ENCODE peak calls at places on chromosomes 11 and 22, in four cellular contexts. One of them, this sample, is unnamed.

GRCh38 chr11:30406978-30407762 is 84.3 kb downstream of the ARL14EP start:
- DNase-seq in KBM-7: no peak
- DNase-seq in SIG-M5: no peak
- DNase-seq in Right ventricle myocardium superior: peak; percentile 42
- DNase-seq in this sample: no peak

GRCh38 chr11:2305862-2306823 is 4.3 kb downstream of the TSPAN32 start:
- DNase-seq in KBM-7: no peak
- DNase-seq in SIG-M5: no peak
- DNase-seq in Right ventricle myocardium superior: peak; percentile 88
- DNase-seq in this sample: no peak

GRCh38 chr11:16028406-16028805 is 327.9 kb downstream of the SOX6 start:
- DNase-seq in KBM-7: no peak
- DNase-seq in SIG-M5: no peak
- DNase-seq in Right ventricle myocardium superior: no peak
- DNase-seq in this sample: no peak

GRCh38 chr11:74030668-74031309 is 21.9 kb upstream of the UCP3 start:
- DNase-seq in KBM-7: no peak
- DNase-seq in SIG-M5: no peak
- DNase-seq in Right ventricle myocardium superior: no peak
- DNase-seq in this sample: no peak

GRCh38 chr11:1874406-1875092 is 17.1 kb downstream of the PRR33 start:
- DNase-seq in KBM-7: no peak
- DNase-seq in SIG-M5: no peak
- DNase-seq in Right ventricle myocardium superior: peak; percentile 49
- DNase-seq in this sample: no peak

GRCh38 chr11:27084407-27084985 is 43.9 kb downstream of the BBOX1 start:
- DNase-seq in KBM-7: no peak
- DNase-seq in SIG-M5: no peak
- DNase-seq in Right ventricle myocardium superior: no peak
- DNase-seq in this sample: no peak

GRCh38 chr11:28448186-28448585 is 340.0 kb downstream of the METTL15 start:
- DNase-seq in KBM-7: no peak
- DNase-seq in SIG-M5: no peak
- DNase-seq in Right ventricle myocardium superior: no peak
- DNase-seq in this sample: no peak

GRCh38 chr11:134313379-134313778 is 18.4 kb upstream of the GLB1L2 start:
- DNase-seq in KBM-7: no peak
- DNase-seq in SIG-M5: no peak
- DNase-seq in Right ventricle myocardium superior: no peak
- DNase-seq in this sample: no peak

GRCh38 chr22:35620624-35621245 is 3.6 kb upstream of the MB start:
- DNase-seq in KBM-7: no peak
- DNase-seq in SIG-M5: no peak
- DNase-seq in Right ventricle myocardium superior: no peak
- DNase-seq in this sample: no peak

GRCh38 chr11:68035266-68035876 is 3.5 kb upstream of the TCIRG1 start:
- DNase-seq in KBM-7: no peak
- DNase-seq in SIG-M5: no peak
- DNase-seq in Right ventricle myocardium superior: no peak
- DNase-seq in this sample: no peak

GRCh38 chr11:111301004-111301839 is 2.9 kb downstream of the POU2AF3 start:
- DNase-seq in KBM-7: no peak
- DNase-seq in SIG-M5: no peak
- DNase-seq in Right ventricle myocardium superior: no peak
- DNase-seq in this sample: no peak

GRCh38 chr22:42172385-42173172 is 42.0 kb upstream of the CYP2D6 start:
- DNase-seq in KBM-7: no peak
- DNase-seq in SIG-M5: no peak
- DNase-seq in Right ventricle myocardium superior: no peak
- DNase-seq in this sample: no peak

GRCh38 chr11:74326665-74327064 is 15.2 kb upstream of the P4HA3 start:
- DNase-seq in KBM-7: no peak
- DNase-seq in SIG-M5: no peak
- DNase-seq in Right ventricle myocardium superior: no peak
- DNase-seq in this sample: no peak

GRCh38 chr11:26993965-26994446 is at the start of gene FIBIN:
- DNase-seq in KBM-7: no peak
- DNase-seq in SIG-M5: no peak
- DNase-seq in Right ventricle myocardium superior: peak; percentile 47
- DNase-seq in this sample: no peak

GRCh38 chr11:35969089-35970046 is 25.5 kb downstream of the LDLRAD3 start:
- DNase-seq in KBM-7: no peak
- DNase-seq in SIG-M5: no peak
- DNase-seq in Right ventricle myocardium superior: no peak
- DNase-seq in this sample: no peak

GRCh38 chr22:43722444-43722843 is 89.7 kb downstream of the EFCAB6 start:
- DNase-seq in KBM-7: no peak
- DNase-seq in SIG-M5: no peak
- DNase-seq in Right ventricle myocardium superior: no peak
- DNase-seq in this sample: no peak

GRCh38 chr11:62108017-62108750 is 15.6 kb upstream of the INCENP start:
- DNase-seq in KBM-7: peak; percentile 69
- DNase-seq in SIG-M5: no peak
- DNase-seq in Right ventricle myocardium superior: no peak
- DNase-seq in this sample: peak; percentile 75

GRCh38 chr11:131800452-131800851 is 430.0 kb downstream of the NTM start:
- DNase-seq in KBM-7: no peak
- DNase-seq in SIG-M5: no peak
- DNase-seq in Right ventricle myocardium superior: no peak
- DNase-seq in this sample: no peak

GRCh38 chr22:37259540-37260029 is 15.5 kb upstream of the RAC2 start:
- DNase-seq in KBM-7: peak; percentile 70
- DNase-seq in SIG-M5: no peak
- DNase-seq in Right ventricle myocardium superior: no peak
- DNase-seq in this sample: no peak